ENCODE peak calls at places on chromosomes 4 and X, in seven cellular contexts. Y is IMR-90; E is astrocyte; O is aorta; W is CD8-positive, alpha-beta T cell; Z is PC-9; Q is upper lobe of right lung. M is an unnamed sample.

GRCh38 chr4:986949-987688 is at the start of gene IDUA:
- DNase-seq in E (peak), W (peak), Q (peak), Z (peak), O (peak), Y (peak), M (peak)

GRCh38 chr4:158850800-158851644 is 82.2 kb downstream of the FNIP2 start:
- DNase-seq in E (peak), W (no peak), Q (no peak), Y (peak), O (no peak), Z (no peak), M (no peak)

GRCh38 chrX:42673411-42673810 is 104.6 kb downstream of the PPP1R2C start:
- DNase-seq in Q (no peak), Z (no peak), O (no peak), W (no peak), Y (no peak), E (no peak), M (no peak)

GRCh38 chr4:61202638-61203495 is 2.7 kb downstream of the ADGRL3 start:
- DNase-seq in O (no peak), Q (no peak), E (no peak), Y (no peak), W (no peak), Z (no peak), M (no peak)

GRCh38 chrX:24097741-24098140 is 43.0 kb downstream of the EIF2S3 start:
- DNase-seq in Y (peak), O (no peak), W (no peak), Z (no peak), Q (no peak), E (no peak), M (no peak)

GRCh38 chr4:26878729-26879415 is 18.2 kb downstream of the STIM2 start:
- DNase-seq in Y (peak), W (no peak), Z (no peak), E (peak), Q (no peak), O (no peak), M (no peak)

GRCh38 chrX:23820235-23820782 is 37.3 kb downstream of the SAT1 start:
- DNase-seq in E (peak), Y (no peak), W (no peak), O (no peak), Z (peak), Q (no peak), M (no peak)

GRCh38 chr4:7944568-7945220 is 5.0 kb upstream of the AFAP1 start:
- DNase-seq in O (no peak), E (no peak), Q (no peak), W (no peak), Y (peak), Z (no peak), M (no peak)

GRCh38 chr4:97653701-97654100 is 489.6 kb downstream of the STPG2 start:
- DNase-seq in W (no peak), O (no peak), Y (no peak), Q (no peak), Z (no peak), E (no peak), M (no peak)

GRCh38 chr4:57044996-57045395 is 65.2 kb downstream of the IGFBP7 start:
- DNase-seq in E (peak), Q (no peak), Z (no peak), O (no peak), W (no peak), Y (peak), M (no peak)

GRCh38 chrX:56802921-56803848 is 74.1 kb downstream of the NBDY start:
- DNase-seq in W (peak), E (peak), Y (peak), O (peak), Q (no peak), Z (no peak), M (peak)

GRCh38 chrX:64642482-64642881 is 247.2 kb upstream of the MTMR8 start:
- DNase-seq in Z (no peak), Y (no peak), E (no peak), Q (no peak), W (no peak), O (no peak), M (no peak)

GRCh38 chr4:144355809-144356757 is 215.6 kb upstream of the GYPA start:
- DNase-seq in E (peak), O (peak), Z (peak), Q (no peak), W (no peak), Y (peak), M (peak)

GRCh38 chrX:53262918-53263394 is 18.4 kb downstream of the IQSEC2 start:
- DNase-seq in W (no peak), E (peak), Q (no peak), O (peak), Z (peak), Y (peak), M (no peak)

GRCh38 chr4:633976-634598 is 8.7 kb downstream of the PDE6B start:
- DNase-seq in E (no peak), Y (no peak), O (peak), Q (peak), W (no peak), Z (no peak), M (no peak)

GRCh38 chr4:55445921-55446577 is 50.3 kb downstream of the TMEM165 start:
- DNase-seq in W (no peak), O (no peak), Y (peak), E (peak), Q (no peak), Z (no peak), M (no peak)

GRCh38 chrX:52983526-52983925 is 25.2 kb upstream of the FAM156A start:
- DNase-seq in O (no peak), E (peak), Y (no peak), Z (no peak), Q (no peak), W (no peak), M (no peak)

GRCh38 chr4:101708640-101709039 is 81.9 kb upstream of the BANK1 start:
- DNase-seq in W (no peak), Y (no peak), O (no peak), Z (peak), E (no peak), Q (no peak), M (no peak)

GRCh38 chr4:183905593-183906485 is 732 bp downstream of the STOX2 start:
- DNase-seq in E (peak), Z (no peak), W (no peak), Q (peak), O (peak), Y (peak), M (peak)

GRCh38 chr4:139916041-139916440 is 237.9 kb downstream of the MAML3 start:
- DNase-seq in E (peak), O (no peak), Q (no peak), Y (no peak), W (no peak), Z (no peak), M (no peak)

GRCh38 chr4:153209410-153209809 is 5.2 kb downstream of the TRIM2 start:
- DNase-seq in O (no peak), Y (no peak), Q (no peak), E (no peak), W (no peak), Z (no peak), M (no peak)

GRCh38 chrX:40418413-40419195 is 162.2 kb upstream of the ATP6AP2 start:
- DNase-seq in Y (no peak), W (peak), Z (peak), E (peak), Q (no peak), O (no peak), M (no peak)

GRCh38 chrX:130108647-130109428 is 1.5 kb downstream of the ELF4 start:
- DNase-seq in E (no peak), Y (no peak), W (no peak), Q (peak), O (no peak), Z (peak), M (peak)

GRCh38 chr4:16852168-16852567 is 46.3 kb downstream of the LDB2 start:
- DNase-seq in E (no peak), Q (no peak), O (no peak), W (no peak), Z (no peak), Y (peak), M (no peak)

GRCh38 chr4:11843340-11843739 is 414.6 kb upstream of the HS3ST1 start:
- DNase-seq in Q (no peak), O (no peak), Y (no peak), E (no peak), Z (no peak), W (no peak), M (no peak)

GRCh38 chrX:14032383-14032782 is 2.7 kb upstream of the GEMIN8 start:
- DNase-seq in O (no peak), W (peak), Y (peak), Q (no peak), Z (no peak), E (no peak), M (no peak)

GRCh38 chr4:178633263-178633662 is 1191.0 kb upstream of the AGA start:
- DNase-seq in Q (no peak), O (no peak), E (no peak), Z (no peak), Y (no peak), W (no peak), M (no peak)

GRCh38 chrX:40952855-40953254 is 132.4 kb upstream of the USP9X start:
- DNase-seq in O (no peak), W (no peak), E (no peak), Z (no peak), Q (no peak), Y (peak), M (peak)

GRCh38 chr4:83285022-83285387 is 407 bp upstream of the COQ2 start:
- DNase-seq in E (peak), O (no peak), W (no peak), Y (peak), Z (no peak), Q (no peak), M (no peak)

GRCh38 chr4:88938138-88938537 is 118.8 kb downstream of the FAM13A start:
- DNase-seq in E (peak), W (no peak), Q (no peak), O (no peak), Y (peak), Z (peak), M (no peak)

GRCh38 chr4:845233-845835 is 19.4 kb upstream of the CPLX1 start:
- DNase-seq in Y (peak), O (peak), W (no peak), E (peak), Z (no peak), Q (no peak), M (no peak)

GRCh38 chrX:151174581-151175282 is 1.7 kb upstream of the GPR50 start:
- DNase-seq in Y (no peak), W (no peak), O (no peak), Z (no peak), Q (no peak), E (no peak), M (no peak)

GRCh38 chrX:151178746-151179145 is 2.4 kb downstream of the GPR50 start:
- DNase-seq in Y (no peak), O (no peak), E (no peak), Q (no peak), Z (no peak), W (no peak), M (no peak)

GRCh38 chrX:151177141-151178027 is 1.0 kb downstream of the GPR50 start:
- DNase-seq in Y (no peak), E (no peak), Q (no peak), O (no peak), W (no peak), Z (no peak), M (no peak)

GRCh38 chrX:151176351-151176750 is at the start of gene GPR50:
- DNase-seq in Y (no peak), O (no peak), Q (no peak), W (no peak), Z (no peak), E (no peak), M (no peak)

GRCh38 chrX:151175283-151176062 is 911 bp upstream of the GPR50 start:
- DNase-seq in O (no peak), E (no peak), Y (no peak), Q (no peak), Z (no peak), W (no peak), M (no peak)
- H3K4me3 ChIP-seq in O (no peak), E (no peak), Y (no peak), Q (no peak), Z (no peak), W (no peak), M (no peak)

GRCh38 chr4:186666750-186667149 is 56.9 kb downstream of the FAT1 start:
- DNase-seq in E (no peak), Y (no peak), O (no peak), Z (no peak), W (no peak), Q (no peak), M (no peak)

GRCh38 chr4:186666252-186666651 is 57.4 kb downstream of the FAT1 start:
- DNase-seq in Y (peak), Z (no peak), E (no peak), Q (no peak), W (no peak), O (no peak), M (no peak)

GRCh38 chr4:186669735-186670134 is 53.9 kb downstream of the FAT1 start:
- DNase-seq in E (peak), W (no peak), Q (no peak), Y (no peak), O (no peak), Z (no peak), M (no peak)

GRCh38 chr4:186669159-186669720 is 54.4 kb downstream of the FAT1 start:
- DNase-seq in W (no peak), Z (no peak), O (no peak), Q (no peak), Y (peak), E (peak), M (no peak)
- H3K4me3 ChIP-seq in W (no peak), Z (no peak), O (no peak), Q (no peak), Y (no peak), E (no peak), M (no peak)

GRCh38 chrX:9339603-9340569 is 125.0 kb upstream of the TBL1X start:
- DNase-seq in Z (no peak), W (no peak), E (no peak), O (no peak), Y (no peak), Q (no peak), M (no peak)

GRCh38 chrX:9342581-9343051 is 122.2 kb upstream of the TBL1X start:
- DNase-seq in O (peak), E (peak), Y (peak), Z (peak), W (no peak), Q (peak), M (peak)

GRCh38 chrX:9340619-9341304 is 124.1 kb upstream of the TBL1X start:
- DNase-seq in W (no peak), E (peak), O (peak), Z (no peak), Q (no peak), Y (peak), M (no peak)

GRCh38 chrX:9343971-9344370 is 120.9 kb upstream of the TBL1X start:
- DNase-seq in Y (no peak), E (no peak), Z (no peak), Q (no peak), O (no peak), W (no peak), M (no peak)

GRCh38 chrX:9341305-9342201 is 123.3 kb upstream of the TBL1X start:
- DNase-seq in W (no peak), Y (peak), Q (peak), O (peak), Z (peak), E (peak), M (peak)
- H3K4me3 ChIP-seq in W (peak), Y (peak), Q (peak), O (no peak), Z (peak), E (peak), M (peak)

DNA sequence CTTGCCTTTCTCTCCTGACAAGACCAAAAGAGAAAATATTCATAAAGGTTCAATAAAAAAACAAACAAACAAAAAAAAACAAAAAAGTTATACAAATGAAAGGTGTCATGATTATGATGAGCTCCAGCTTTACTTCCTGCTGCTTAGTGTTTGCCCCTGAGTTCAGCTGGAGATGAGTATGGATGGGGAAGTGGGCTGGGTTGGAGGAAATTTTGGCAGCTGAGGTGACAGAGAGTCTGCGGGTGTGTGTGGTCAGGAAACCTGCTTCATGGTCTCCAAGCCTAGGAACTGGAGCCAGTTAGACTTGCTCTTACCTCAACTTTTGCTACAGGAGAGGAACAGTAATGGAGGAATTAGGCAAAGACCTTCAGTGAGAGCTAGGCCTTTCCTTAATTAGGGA is 4.3 kb upstream of the CYSLTR1 start:
- DNase-seq in Q (no peak), W (no peak), Z (no peak), Y (no peak), O (no peak), E (no peak), M (no peak)
- H3K4me3 ChIP-seq in Q (no peak), W (no peak), Z (no peak), Y (no peak), O (no peak), E (no peak), M (no peak)